ENCODE peak calls at places on chromosomes 4 and X, in five cellular contexts. J is NCI-H460; V is central memory CD4-positive, alpha-beta T cell; K is fibroblast of mammary gland; Z is mesenteric fat pad. H is an unnamed sample.

GRCh38 chr4:139900964-139901376 is 235.4 kb downstream of the MGST2 start:
- DNase-seq in J (peak), Z (no peak), K (peak), V (no peak), H (no peak)

GRCh38 chrX:20527458-20528099 is 260.9 kb upstream of the RPS6KA3 start:
- DNase-seq in V (peak), K (peak), Z (no peak), J (peak), H (peak)

GRCh38 chr4:7322166-7322991 is 112.4 kb downstream of the PSAPL1 start:
- DNase-seq in J (no peak), Z (no peak), V (no peak), K (no peak), H (peak)

GRCh38 chrX:41912922-41913321 is 10.4 kb downstream of the CASK start:
- DNase-seq in V (no peak), Z (no peak), J (no peak), K (no peak), H (no peak)

GRCh38 chrX:17375631-17376380 is 806 bp downstream of the NHS start:
- DNase-seq in J (no peak), K (peak), Z (no peak), V (no peak), H (peak)

GRCh38 chr4:650951-651883 is 22.9 kb downstream of the ATP5ME start:
- DNase-seq in K (no peak), Z (no peak), J (no peak), V (no peak), H (no peak)

GRCh38 chr4:129064717-129065116 is 28.6 kb downstream of the SCLT1 start:
- DNase-seq in J (no peak), K (peak), Z (no peak), V (no peak), H (peak)

GRCh38 chr4:37002625-37003024 is 241.9 kb upstream of the NWD2 start:
- DNase-seq in Z (no peak), V (no peak), K (no peak), J (no peak), H (no peak)

GRCh38 chr4:41880840-41881831 is 54.1 kb upstream of the TMEM33 start:
- DNase-seq in J (no peak), V (no peak), K (no peak), Z (no peak), H (no peak)

GRCh38 chr4:27350161-27350560 is 489.5 kb downstream of the STIM2 start:
- DNase-seq in Z (no peak), K (peak), V (no peak), J (no peak), H (no peak)

GRCh38 chrX:111837226-111837625 is 38.8 kb upstream of the TRPC5OS start:
- DNase-seq in V (no peak), Z (no peak), K (no peak), J (no peak), H (peak)

GRCh38 chrX:9907645-9908387 is 59.3 kb upstream of the CLDN34 start:
- DNase-seq in V (no peak), Z (no peak), J (no peak), K (peak), H (no peak)

GRCh38 chr4:156799121-156799589 is 172.4 kb downstream of the PDGFC start:
- DNase-seq in Z (no peak), J (no peak), K (peak), V (no peak), H (peak)

GRCh38 chr4:108693819-108694218 is 43.4 kb downstream of the OSTC start:
- DNase-seq in Z (no peak), J (no peak), V (no peak), K (peak), H (peak)

GRCh38 chr4:142846105-142846728 is at the start of gene INPP4B:
- DNase-seq in J (no peak), V (peak), Z (no peak), K (peak), H (peak)

GRCh38 chr4:181224826-181225225 is 1018.4 kb upstream of the TENM3 start:
- DNase-seq in Z (no peak), J (no peak), K (no peak), V (no peak), H (no peak)

GRCh38 chrX:103428525-103428924 is 52.2 kb downstream of the BEX3 start:
- DNase-seq in Z (no peak), J (no peak), K (no peak), V (no peak), H (no peak)

GRCh38 chr4:15238720-15239119 is 189.1 kb upstream of the C1QTNF7 start:
- DNase-seq in K (peak), J (peak), Z (no peak), V (peak), H (peak)

GRCh38 chr4:33737721-33738120 is 2506.6 kb downstream of the ARAP2 start:
- DNase-seq in Z (no peak), V (no peak), K (no peak), J (no peak), H (no peak)

GRCh38 chr4:102519925-102520324 is 18.8 kb downstream of the NFKB1 start:
- DNase-seq in J (no peak), V (no peak), Z (no peak), K (no peak), H (no peak)

GRCh38 chr4:124455671-124456070 is 256.9 kb downstream of the ANKRD50 start:
- DNase-seq in Z (no peak), V (no peak), K (no peak), J (no peak), H (no peak)

GRCh38 chr4:15354790-15355418 is 72.9 kb upstream of the C1QTNF7 start:
- DNase-seq in Z (no peak), J (no peak), V (no peak), K (no peak), H (no peak)

GRCh38 chr4:8239661-8240060 is 29.9 kb upstream of the HTRA3 start:
- DNase-seq in K (no peak), Z (no peak), J (no peak), V (no peak), H (no peak)

H was measured in cardiac muscle cell.